ENCODE peak calls at places on chromosomes 11 and 22, in seven cellular contexts. P is right cardiac atrium; H is stimulated activated CD8-positive, alpha-beta memory T cell treated with anti-CD3 and anti-CD28 coated beads, Interleukin-15, amount 100 ng/mL, for 4 hours; V is NCI-H69; Z is stimulated activated CD4-positive, alpha-beta T cell treated with anti-CD3 and anti-CD28 coated beads, Interleukin-4, amount 100 ng/mL, for 48 hours; D is choroid plexus epithelial cell; E is left colon. Q is an unnamed sample.

GRCh38 chr22:20588843-20589581 is 81.6 kb downstream of the MED15 start:
- DNase-seq in P (no peak), H (no peak), V (no peak), Z (no peak), D (no peak), E (no peak), Q (no peak)

GRCh38 chr11:124225471-124225870 is 15.4 kb upstream of the OR8G1 start:
- DNase-seq in P (no peak), H (no peak), V (no peak), Z (no peak), D (no peak), E (no peak), Q (no peak)

GRCh38 chr22:46121523-46122287 is 28.6 kb upstream of the PPARA start:
- DNase-seq in P (no peak), H (no peak), V (no peak), Z (no peak), D (no peak), E (no peak), Q (no peak)

GRCh38 chr11:115439385-115439784 is 64.8 kb downstream of the CADM1 start:
- DNase-seq in P (no peak), H (no peak), V (no peak), Z (no peak), D (no peak), E (no peak), Q (peak; percentile 44)

GRCh38 chr22:45202333-45203149 is 38.2 kb downstream of the KIAA0930 start:
- DNase-seq in P (no peak), H (no peak), V (no peak), Z (no peak), D (no peak), E (no peak), Q (no peak)

GRCh38 chr11:92199991-92200390 is 24.6 kb upstream of the FAT3 start:
- DNase-seq in P (no peak), H (no peak), V (no peak), Z (no peak), D (no peak), E (no peak), Q (no peak)

GRCh38 chr11:702731-703461 is 3.1 kb upstream of the EPS8L2 start:
- DNase-seq in P (peak; percentile 70), H (no peak), V (no peak), Z (no peak), D (no peak), E (peak; percentile 74), Q (no peak)

GRCh38 chr22:19085233-19086043 is 36.8 kb downstream of the DGCR2 start:
- DNase-seq in P (no peak), H (no peak), V (peak; percentile 60), Z (no peak), D (peak; percentile 65), E (no peak), Q (no peak)

GRCh38 chr11:126282361-126282741 is 542 bp upstream of the TIRAP start:
- DNase-seq in P (peak; percentile 85), H (no peak), V (peak; percentile 63), Z (no peak), D (peak; percentile 66), E (peak; percentile 54), Q (no peak)

GRCh38 chr22:32660292-32660691 is 141.2 kb upstream of the TIMP3 start:
- DNase-seq in P (peak; percentile 84), H (no peak), V (peak; percentile 56), Z (peak; percentile 38), D (peak; percentile 76), E (peak; percentile 46), Q (no peak)

GRCh38 chr11:125343732-125344131 is 152.3 kb downstream of the FEZ1 start:
- DNase-seq in P (peak; percentile 47), H (no peak), V (no peak), Z (no peak), D (peak; percentile 73), E (no peak), Q (no peak)

GRCh38 chr11:119258983-119259382 is 52.8 kb downstream of the CBL start:
- DNase-seq in P (no peak), H (no peak), V (no peak), Z (no peak), D (no peak), E (no peak), Q (no peak)

GRCh38 chr11:65225284-65226102 is 36.3 kb upstream of the POLA2 start:
- DNase-seq in P (peak; percentile 87), H (no peak), V (no peak), Z (peak; percentile 54), D (peak; percentile 74), E (no peak), Q (peak; percentile 6)

GRCh38 chr11:125624756-125625213 is at the start of gene CHEK1:
- DNase-seq in P (no peak), H (no peak), V (no peak), Z (no peak), D (no peak), E (no peak), Q (no peak)

GRCh38 chr22:48585916-48586798 is 1241.5 kb downstream of the BRD1 start:
- DNase-seq in P (peak; percentile 25), H (no peak), V (peak; percentile 7), Z (no peak), D (no peak), E (no peak), Q (no peak)

GRCh38 chr22:19522190-19522880 is 1.9 kb downstream of the CLDN5 start:
- DNase-seq in P (peak; percentile 70), H (no peak), V (peak; percentile 98), Z (no peak), D (no peak), E (no peak), Q (no peak)

GRCh38 chr11:126146454-126147192 is 64.8 kb downstream of the RPUSD4 start:
- DNase-seq in P (peak; percentile 61), H (no peak), V (peak; percentile 79), Z (no peak), D (no peak), E (no peak), Q (no peak)

GRCh38 chr11:86923993-86924766 is 31.0 kb downstream of the FZD4 start:
- DNase-seq in P (no peak), H (no peak), V (peak; percentile 57), Z (no peak), D (no peak), E (no peak), Q (no peak)

GRCh38 chr11:31254411-31254810 is 115.1 kb downstream of the DCDC1 start:
- DNase-seq in P (no peak), H (no peak), V (peak; percentile 28), Z (no peak), D (peak; percentile 21), E (no peak), Q (no peak)

GRCh38 chr11:72352859-72353551 is 81.3 kb downstream of the CLPB start:
- DNase-seq in P (no peak), H (no peak), V (peak; percentile 86), Z (peak; percentile 10), D (peak; percentile 90), E (no peak), Q (peak; percentile 67)

GRCh38 chr11:116226731-116227130 is 546.1 kb downstream of the BUD13 start:
- DNase-seq in P (no peak), H (no peak), V (no peak), Z (no peak), D (no peak), E (no peak), Q (no peak)

GRCh38 chr11:116930177-116930576 is 92.8 kb upstream of the APOA1 start:
- DNase-seq in P (no peak), H (peak; percentile 10), V (peak; percentile 68), Z (peak; percentile 11), D (peak; percentile 70), E (no peak), Q (no peak)

GRCh38 chr11:118176400-118177134 is at the start of gene SCN2B:
- DNase-seq in P (no peak), H (no peak), V (no peak), Z (no peak), D (no peak), E (no peak), Q (no peak)

GRCh38 chr11:45606514-45607024 is 58.9 kb downstream of the CHST1 start:
- DNase-seq in P (no peak), H (no peak), V (peak; percentile 77), Z (no peak), D (no peak), E (no peak), Q (no peak)

GRCh38 chr22:27003301-27003700 is 345.9 kb downstream of the MIAT start:
- DNase-seq in P (no peak), H (no peak), V (no peak), Z (no peak), D (no peak), E (no peak), Q (no peak)